ENCODE peak calls at places on chromosomes 12 and 14, in six cellular contexts. W is GM23338, B is PC-3, E is Peyer's patch, Z is IMR-90, V is A549. X is an unnamed sample.

GRCh38 chr14:77204907-77205306 is 23.3 kb downstream of the TMEM63C start:
- DNase-seq in B (no peak), V (no peak), E (no peak), W (no peak), Z (no peak), X (no peak)

GRCh38 chr14:65169351-65169750 is 67.0 kb upstream of the MAX start:
- DNase-seq in W (no peak), E (no peak), Z (peak), B (no peak), V (no peak), X (peak)

GRCh38 chr12:54404061-54405004 is 14.7 kb downstream of the ITGA5 start:
- DNase-seq in V (no peak), E (peak), W (peak), B (peak), Z (peak), X (peak)

GRCh38 chr14:44960146-44960545 is 1.6 kb downstream of the KLHL28 start:
- DNase-seq in Z (no peak), V (no peak), B (peak), E (no peak), W (no peak), X (peak)

GRCh38 chr14:51069065-51069464 is 25.8 kb downstream of the TRIM9 start:
- DNase-seq in Z (no peak), B (no peak), V (no peak), E (no peak), W (no peak), X (peak)

GRCh38 chr12:26281320-26281719 is 85.9 kb downstream of the SSPN start:
- DNase-seq in Z (no peak), V (no peak), E (no peak), W (no peak), B (no peak), X (no peak)

GRCh38 chr14:64464695-64465094 is 604 bp upstream of the AKAP5 start:
- DNase-seq in Z (no peak), E (no peak), B (peak), V (no peak), W (peak), X (peak)

GRCh38 chr12:46387697-46388096 is 15.1 kb upstream of the SLC38A2 start:
- DNase-seq in E (peak), B (no peak), W (peak), V (no peak), Z (no peak), X (peak)

GRCh38 chr12:89476889-89477288 is 47.7 kb downstream of the GALNT4 start:
- DNase-seq in V (no peak), W (no peak), E (no peak), Z (no peak), B (no peak), X (no peak)

GRCh38 chr12:5078423-5078822 is 34.7 kb downstream of the KCNA5 start:
- DNase-seq in V (no peak), W (no peak), Z (no peak), E (no peak), B (no peak), X (no peak)

GRCh38 chr14:32818576-32818975 is 120.1 kb upstream of the NPAS3 start:
- DNase-seq in B (no peak), V (no peak), E (no peak), Z (no peak), W (no peak), X (no peak)

GRCh38 chr14:50501642-50502041 is 30.7 kb downstream of the MAP4K5 start:
- DNase-seq in Z (peak), V (peak), B (peak), W (no peak), E (no peak), X (no peak)

GRCh38 chr12:6553051-6553868 is 2.6 kb downstream of the IFFO1 start:
- DNase-seq in W (no peak), B (no peak), E (no peak), V (no peak), Z (peak), X (no peak)

GRCh38 chr12:51371295-51371953 is 19.8 kb downstream of the GALNT6 start:
- DNase-seq in Z (peak), E (peak), W (peak), V (peak), B (peak), X (no peak)

GRCh38 chr14:68682166-68683103 is 110.4 kb downstream of the ZFP36L1 start:
- DNase-seq in E (peak), B (peak), V (peak), Z (peak), W (no peak), X (peak)

GRCh38 chr12:24760162-24760561 is 188.7 kb downstream of the BCAT1 start:
- DNase-seq in V (no peak), E (no peak), W (peak), B (no peak), Z (no peak), X (no peak)

GRCh38 chr12:109802828-109803227 is 30.4 kb downstream of the TRPV4 start:
- DNase-seq in B (no peak), Z (no peak), V (no peak), W (no peak), E (no peak), X (no peak)

GRCh38 chr14:71472281-71472960 is 459.8 kb upstream of the RGS6 start:
- DNase-seq in Z (peak), W (no peak), B (no peak), E (no peak), V (no peak), X (peak)

GRCh38 chr14:58572092-58572853 is 65.5 kb upstream of the DACT1 start:
- DNase-seq in W (no peak), E (no peak), Z (peak), B (peak), V (peak), X (no peak)

GRCh38 chr14:68513838-68514610 is 278.8 kb downstream of the ZFP36L1 start:
- DNase-seq in W (no peak), V (no peak), E (peak), Z (no peak), B (no peak), X (peak)

GRCh38 chr12:33605776-33606175 is 166.2 kb upstream of the SYT10 start:
- DNase-seq in E (no peak), W (peak), B (peak), Z (no peak), V (peak), X (peak)

GRCh38 chr14:55386037-55386798 is 25.4 kb downstream of the ATG14 start:
- DNase-seq in V (no peak), W (no peak), B (no peak), Z (no peak), E (no peak), X (no peak)

GRCh38 chr12:88844426-88844825 is 264.2 kb upstream of the KITLG start:
- DNase-seq in E (no peak), Z (no peak), W (peak), V (no peak), B (no peak), X (no peak)

GRCh38 chr14:22155582-22155981 is 433.4 kb downstream of the DAD1 start:
- DNase-seq in B (peak), W (no peak), V (no peak), E (no peak), Z (no peak), X (no peak)

GRCh38 chr14:100534528-100535286 is 52.5 kb downstream of the BEGAIN start:
- DNase-seq in W (no peak), B (no peak), E (no peak), V (no peak), Z (no peak), X (no peak)

GRCh38 chr14:104114421-104115130 is 23.8 kb upstream of the KIF26A start:
- DNase-seq in W (no peak), Z (no peak), B (no peak), V (no peak), E (peak), X (no peak)

GRCh38 chr12:2876431-2877046 is 435 bp downstream of the FOXM1 start:
- DNase-seq in V (peak), W (peak), Z (no peak), B (peak), E (no peak), X (peak)

GRCh38 chr14:61607570-61608244 is 87.6 kb upstream of the HIF1A start:
- DNase-seq in V (no peak), Z (no peak), E (no peak), W (peak), B (no peak), X (peak)

GRCh38 chr14:95260537-95261440 is 58.9 kb downstream of the CLMN start:
- DNase-seq in V (no peak), W (no peak), Z (peak), B (peak), E (no peak), X (peak)

GRCh38 chr14:24130380-24130716 is at the start of gene FITM1:
- DNase-seq in B (no peak), V (no peak), Z (no peak), E (no peak), W (no peak), X (no peak)

GRCh38 chr12:108612788-108613282 is 15.0 kb upstream of the TMEM119 start:
- DNase-seq in B (no peak), E (no peak), V (no peak), W (peak), Z (no peak), X (no peak)

GRCh38 chr12:94872671-94873367 is 130.7 kb downstream of the NDUFA12 start:
- DNase-seq in V (no peak), Z (no peak), E (no peak), B (no peak), W (peak), X (peak)

GRCh38 chr14:99681101-99681831 is 2.8 kb upstream of the CYP46A1 start:
- DNase-seq in Z (no peak), E (no peak), V (no peak), W (no peak), B (no peak), X (no peak)

GRCh38 chr14:23984891-23985607 is 3.7 kb upstream of the DHRS4L2 start:
- DNase-seq in Z (peak), W (no peak), V (peak), B (peak), E (no peak), X (no peak)

GRCh38 chr14:61381589-61381988 is 60.2 kb downstream of the PRKCH start:
- DNase-seq in W (no peak), V (no peak), B (no peak), Z (no peak), E (no peak), X (peak)

DNA sequence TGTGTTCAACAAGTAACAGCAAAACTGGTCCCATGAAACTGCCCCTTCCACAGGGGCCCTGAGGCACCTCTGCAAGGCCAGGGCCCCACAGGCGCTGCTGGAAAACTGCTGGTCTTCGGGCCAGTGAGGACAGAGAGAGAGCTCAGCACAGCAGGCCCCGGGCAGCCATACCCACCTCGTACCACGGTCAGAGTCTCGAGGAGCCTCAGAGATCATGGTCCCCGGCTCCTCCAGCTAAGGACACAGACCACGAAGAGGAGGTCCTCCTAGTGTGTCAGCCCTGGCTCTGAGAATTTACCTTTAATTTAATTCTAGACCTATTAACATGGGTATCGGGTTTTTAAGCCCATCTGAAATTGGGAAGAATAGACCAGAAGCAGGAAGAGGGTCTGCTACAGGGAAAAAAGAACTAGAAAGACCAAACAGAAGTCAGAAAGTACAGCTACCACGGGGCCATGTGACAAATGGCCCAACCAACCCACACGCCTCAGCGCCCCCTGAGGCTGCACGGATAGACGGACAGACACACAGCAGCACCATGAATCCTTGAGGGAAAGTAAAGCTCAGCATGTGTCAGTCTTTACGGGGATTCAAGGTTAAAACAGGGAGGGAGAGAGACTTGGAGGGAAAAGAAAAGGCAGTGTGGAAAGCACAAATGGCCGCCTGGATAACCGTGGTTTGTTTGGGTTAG is 22.9 kb downstream of the ANKRD9 start:
- DNase-seq in B (no peak), V (no peak), W (no peak), E (no peak), Z (no peak), X (no peak)
- H3K4me3 ChIP-seq in B (no peak), V (no peak), W (no peak), E (no peak), Z (no peak), X (no peak)

GRCh38 chr12:47942327-47943230 is 20.8 kb upstream of the TMEM106C start:
- DNase-seq in E (peak), B (no peak), W (peak), V (no peak), Z (no peak), X (peak)
- TF ChIP-seq CTCF in E (no peak), B (peak), W (peak), V (peak), Z (peak), X (peak)

GRCh38 chr14:52268191-52269061 is 928 bp downstream of the PTGDR start:
- DNase-seq in V (no peak), W (peak), B (no peak), Z (peak), E (no peak), X (no peak)
- H3K4me3 ChIP-seq in V (no peak), W (peak), B (peak), Z (peak), E (peak), X (no peak)

GRCh38 chr12:19757317-19757877 is 318.1 kb downstream of the AEBP2 start:
- DNase-seq in B (peak), W (peak), V (no peak), E (no peak), Z (peak), X (peak)
- TF ChIP-seq CTCF in B (peak), W (peak), V (peak), E (no peak), Z (peak), X (peak)

X was measured in GM12865.